ENCODE peak calls at places on chromosome 21, in four cellular contexts. T, C, G and D are unnamed samples.

GRCh38 chr21:25582164-25582563 is 25.1 kb downstream of the MRPL39 start:
- DNase-seq in T (no peak), C (no peak), G (no peak), D (no peak)

GRCh38 chr21:34997295-34997694 is 51.8 kb downstream of the RUNX1 start:
- DNase-seq in T (no peak), C (no peak), G (no peak), D (no peak)

GRCh38 chr21:27314096-27314495 is 347.2 kb upstream of the ADAMTS5 start:
- DNase-seq in T (no peak), C (no peak), G (no peak), D (no peak)

GRCh38 chr21:44930543-44930981 is 9.3 kb upstream of the SLX9 start:
- DNase-seq in T (no peak), C (no peak), G (no peak), D (no peak)

GRCh38 chr21:26377111-26377694 is 195.9 kb downstream of the CYYR1 start:
- DNase-seq in T (no peak), C (no peak), G (no peak), D (no peak)

GRCh38 chr21:30984897-30985296 is 53.4 kb downstream of the KRTAP19-8 start:
- DNase-seq in T (no peak), C (no peak), G (no peak), D (no peak)

GRCh38 chr21:37373539-37373938 is 7.0 kb downstream of the DYRK1A start:
- DNase-seq in T (no peak), C (no peak), G (no peak), D (no peak)

GRCh38 chr21:25103500-25104207 is 503.6 kb downstream of the MRPL39 start:
- DNase-seq in T (no peak), C (no peak), G (no peak), D (no peak)

GRCh38 chr21:27269646-27270045 is 302.8 kb upstream of the ADAMTS5 start:
- DNase-seq in T (peak), C (no peak), G (no peak), D (peak)

GRCh38 chr21:44703731-44704635 is 7.0 kb downstream of the KRTAP10-12 start:
- DNase-seq in T (no peak), C (no peak), G (no peak), D (no peak)

GRCh38 chr21:33914188-33914587 is 1.4 kb downstream of the ATP5PO start:
- DNase-seq in T (no peak), C (no peak), G (no peak), D (no peak)

GRCh38 chr21:44353200-44353970 is at the start of gene TRPM2:
- DNase-seq in T (no peak), C (no peak), G (no peak), D (no peak)

GRCh38 chr21:15624646-15625045 is 105.1 kb upstream of the USP25 start:
- DNase-seq in T (no peak), C (no peak), G (no peak), D (no peak)

GRCh38 chr21:27694667-27695066 is 727.8 kb upstream of the ADAMTS5 start:
- DNase-seq in T (no peak), C (no peak), G (no peak), D (no peak)

GRCh38 chr21:17428484-17428869 is 84.4 kb upstream of the CXADR start:
- DNase-seq in T (no peak), C (no peak), G (no peak), D (peak)

GRCh38 chr21:37467082-37467481 is 100.5 kb downstream of the DYRK1A start:
- DNase-seq in T (no peak), C (no peak), G (no peak), D (no peak)

DNA sequence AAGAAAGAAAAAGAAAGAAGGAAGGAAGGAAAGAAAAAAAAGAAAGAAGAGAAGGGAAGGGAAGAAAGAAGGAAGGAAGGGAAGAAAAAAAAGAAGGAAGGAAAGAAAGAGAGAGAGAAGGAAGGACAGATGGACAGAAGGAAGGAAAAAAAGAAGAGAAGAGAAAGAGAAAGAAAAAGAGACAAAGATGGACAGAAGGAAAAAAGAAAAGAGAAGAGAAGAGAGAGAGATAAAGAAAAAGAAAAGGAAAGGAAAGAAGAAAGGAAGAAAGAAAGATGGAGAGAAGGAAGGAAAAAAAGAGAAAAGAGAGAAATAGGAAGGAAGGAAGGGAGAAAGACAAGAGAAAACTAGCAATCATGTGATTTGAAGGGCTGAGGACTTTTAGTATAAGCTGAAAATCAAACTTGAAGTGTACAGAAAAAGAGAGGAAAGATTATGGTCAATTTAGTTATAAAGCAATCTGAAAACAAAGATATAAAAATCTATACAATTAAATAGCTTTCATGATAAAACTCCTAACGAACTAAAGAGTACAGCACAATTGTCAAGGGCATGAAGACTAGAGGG is 115.3 kb downstream of the LTN1 start:
- DNase-seq in T (no peak), C (no peak), G (no peak), D (no peak)
- TF ChIP-seq CTCF in T (no peak), C (no peak), G (no peak), D (no peak)

DNA sequence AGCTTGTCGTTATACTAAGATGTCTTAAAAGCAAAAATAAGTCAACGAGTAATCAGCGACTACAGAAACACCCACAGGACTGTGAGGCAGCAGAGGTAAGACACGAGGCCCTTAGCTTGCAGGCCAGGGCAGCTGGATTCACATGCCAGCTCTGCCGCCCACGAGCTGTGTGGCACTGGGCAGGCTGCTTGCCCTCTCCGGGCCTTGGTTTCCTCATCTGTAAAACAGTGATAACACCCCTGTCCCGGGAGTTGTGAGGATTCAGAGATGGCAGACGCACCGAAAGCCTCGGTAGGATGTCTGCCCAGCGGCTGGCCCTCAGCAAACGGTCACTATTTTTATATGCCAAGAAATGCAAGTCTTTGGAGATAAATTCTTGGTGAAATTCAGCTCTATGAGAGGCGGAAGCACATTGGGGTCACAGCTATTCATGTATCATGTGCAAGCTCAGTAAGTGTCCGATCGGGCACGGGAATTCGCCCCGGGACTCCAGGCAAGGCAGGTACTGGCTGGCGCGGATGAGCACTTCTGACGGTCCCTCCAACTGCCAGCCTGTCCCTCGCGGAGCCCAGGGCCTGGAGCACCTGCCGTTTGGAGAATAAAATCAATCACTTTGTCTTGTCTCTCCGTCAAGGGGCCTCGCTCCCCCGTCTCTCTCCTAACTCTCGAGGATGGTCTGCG is 1.1 kb downstream of the C2CD2 start:
- DNase-seq in T (peak), C (peak), G (no peak), D (no peak)
- TF ChIP-seq CTCF in T (no peak), C (no peak), G (no peak), D (no peak)

DNA sequence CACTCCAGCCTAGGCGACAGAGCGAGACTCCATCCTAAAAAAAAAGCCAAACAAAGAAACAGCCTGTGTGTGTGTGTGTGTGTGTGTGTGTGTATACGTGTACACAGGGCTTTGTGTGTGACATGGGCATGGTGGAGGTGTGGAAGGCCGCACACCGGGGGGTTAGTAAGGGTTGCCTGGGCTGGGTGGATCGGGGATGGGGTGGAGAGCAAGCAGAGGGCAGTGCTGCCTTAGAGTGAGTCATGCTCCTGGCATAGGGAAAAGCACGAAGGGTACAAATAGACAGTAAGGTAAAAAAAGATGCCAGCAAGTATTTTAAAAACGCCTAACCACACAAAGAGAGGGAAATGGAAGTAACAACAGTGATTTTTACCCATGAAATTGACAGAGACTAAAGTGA is 6.2 kb downstream of the PRMT2 start:
- DNase-seq in T (no peak), C (no peak), G (no peak), D (no peak)
- TF ChIP-seq CTCF in T (no peak), C (no peak), G (no peak), D (no peak)

GRCh38 chr21:32690085-32690484 is 37.7 kb downstream of the SYNJ1 start:
- DNase-seq in T (no peak), C (no peak), G (no peak), D (no peak)

GRCh38 chr21:32693581-32693980 is 34.2 kb downstream of the SYNJ1 start:
- DNase-seq in T (no peak), C (no peak), G (no peak), D (no peak)

GRCh38 chr21:32682696-32683474 is 44.9 kb downstream of the SYNJ1 start:
- DNase-seq in T (no peak), C (no peak), G (no peak), D (peak)

DNA sequence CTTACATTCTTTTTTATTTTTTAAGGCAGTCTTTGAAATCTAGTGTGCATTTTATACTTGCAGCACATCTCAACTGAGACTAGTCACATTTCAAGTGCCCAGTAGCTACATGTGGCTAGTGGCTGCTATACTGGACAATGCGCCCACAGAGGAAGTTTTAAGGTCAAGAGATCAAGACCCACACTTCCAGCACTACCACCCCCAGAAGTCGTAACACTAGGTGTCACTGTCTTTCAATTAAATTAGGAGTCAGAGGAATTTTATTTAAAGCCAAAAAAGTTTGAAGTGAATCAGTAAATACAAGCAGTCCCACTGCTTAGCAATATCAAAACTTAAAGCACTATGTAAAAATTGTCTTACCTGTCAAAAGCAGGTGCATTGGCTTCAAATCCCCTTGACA is 39.9 kb downstream of the SYNJ1 start:
- DNase-seq in T (peak), C (no peak), G (no peak), D (no peak)
- TF ChIP-seq CTCF in T (no peak), C (no peak), G (no peak), D (peak)

GRCh38 chr21:45954271-45954670 is 27.3 kb upstream of the COL6A1 start:
- DNase-seq in T (no peak), C (no peak), G (no peak), D (no peak)
- TF ChIP-seq CTCF in T (no peak), C (no peak), G (no peak), D (peak)

GRCh38 chr21:39127506-39127905 is 55.7 kb downstream of the PSMG1 start:
- DNase-seq in T (no peak), C (no peak), G (no peak), D (no peak)
- TF ChIP-seq CTCF in T (no peak), C (no peak), G (no peak), D (peak)

GRCh38 chr21:21921410-21922232 is 923.4 kb downstream of the NCAM2 start:
- DNase-seq in T (no peak), C (no peak), G (no peak), D (no peak)
- TF ChIP-seq CTCF in T (peak), C (peak), G (no peak), D (peak)

GRCh38 chr21:36323032-36323431 is 3.0 kb downstream of the MORC3 start:
- DNase-seq in T (peak), C (no peak), G (no peak), D (no peak)
- TF ChIP-seq CTCF in T (no peak), C (no peak), G (no peak), D (no peak)